ENCODE peak calls at places on chromosome 6, in seven cellular contexts. One of them, this sample, is unnamed.
A peak's percentile ranks its signal among the peaks of the same experiment; 100 is the strongest.

GRCh38 chr6:79034865-79035264 is 43.2 kb downstream of the PHIP start:
- DNase-seq in NCI-H345: no peak
- DNase-seq in HEK293T: no peak
- DNase-seq in NB4: no peak
- DNase-seq in AG20443: no peak
- DNase-seq in activated CD8-positive, alpha-beta T cell treated with anti-CD3 and anti-CD28 coated beads for 36 hours: peak; percentile 12
- DNase-seq in naive thymus-derived CD8-positive, alpha-beta T cell: no peak
- DNase-seq in this sample: no peak

GRCh38 chr6:107620736-107621135 is 130.8 kb downstream of the SOBP start:
- DNase-seq in NCI-H345: no peak
- DNase-seq in HEK293T: no peak
- DNase-seq in NB4: no peak
- DNase-seq in AG20443: no peak
- DNase-seq in activated CD8-positive, alpha-beta T cell treated with anti-CD3 and anti-CD28 coated beads for 36 hours: no peak
- DNase-seq in naive thymus-derived CD8-positive, alpha-beta T cell: no peak
- DNase-seq in this sample: no peak

GRCh38 chr6:158357570-158358216 is 45.4 kb downstream of the TULP4 start:
- DNase-seq in NCI-H345: no peak
- DNase-seq in HEK293T: no peak
- DNase-seq in NB4: no peak
- DNase-seq in AG20443: no peak
- DNase-seq in activated CD8-positive, alpha-beta T cell treated with anti-CD3 and anti-CD28 coated beads for 36 hours: peak; percentile 20
- DNase-seq in naive thymus-derived CD8-positive, alpha-beta T cell: no peak
- DNase-seq in this sample: no peak

GRCh38 chr6:5645275-5645674 is 361.4 kb downstream of the NRN1 start:
- DNase-seq in NCI-H345: peak; percentile 36
- DNase-seq in HEK293T: no peak
- DNase-seq in NB4: no peak
- DNase-seq in AG20443: no peak
- DNase-seq in activated CD8-positive, alpha-beta T cell treated with anti-CD3 and anti-CD28 coated beads for 36 hours: no peak
- DNase-seq in naive thymus-derived CD8-positive, alpha-beta T cell: no peak
- DNase-seq in this sample: no peak

GRCh38 chr6:118786696-118787453 is 107.1 kb upstream of the ASF1A start:
- DNase-seq in NCI-H345: no peak
- DNase-seq in HEK293T: no peak
- DNase-seq in NB4: no peak
- DNase-seq in AG20443: no peak
- DNase-seq in activated CD8-positive, alpha-beta T cell treated with anti-CD3 and anti-CD28 coated beads for 36 hours: no peak
- DNase-seq in naive thymus-derived CD8-positive, alpha-beta T cell: no peak
- DNase-seq in this sample: no peak

GRCh38 chr6:11700118-11700718 is 78.4 kb downstream of the ADTRP start:
- DNase-seq in NCI-H345: peak; percentile 5
- DNase-seq in HEK293T: peak; percentile 32
- DNase-seq in NB4: peak; percentile 71
- DNase-seq in AG20443: peak; percentile 40
- DNase-seq in activated CD8-positive, alpha-beta T cell treated with anti-CD3 and anti-CD28 coated beads for 36 hours: peak; percentile 39
- DNase-seq in naive thymus-derived CD8-positive, alpha-beta T cell: no peak
- DNase-seq in this sample: peak; percentile 73

GRCh38 chr6:44304282-44305199 is 8.6 kb downstream of the AARS2 start:
- DNase-seq in NCI-H345: peak; percentile 16
- DNase-seq in HEK293T: peak; percentile 70
- DNase-seq in NB4: peak; percentile 71
- DNase-seq in AG20443: peak; percentile 66
- DNase-seq in activated CD8-positive, alpha-beta T cell treated with anti-CD3 and anti-CD28 coated beads for 36 hours: peak; percentile 54
- DNase-seq in naive thymus-derived CD8-positive, alpha-beta T cell: peak; percentile 28
- DNase-seq in this sample: peak; percentile 32

GRCh38 chr6:118639054-118639964 is 12.1 kb downstream of the CEP85L start:
- DNase-seq in NCI-H345: no peak
- DNase-seq in HEK293T: no peak
- DNase-seq in NB4: peak; percentile 37
- DNase-seq in AG20443: no peak
- DNase-seq in activated CD8-positive, alpha-beta T cell treated with anti-CD3 and anti-CD28 coated beads for 36 hours: no peak
- DNase-seq in naive thymus-derived CD8-positive, alpha-beta T cell: no peak
- DNase-seq in this sample: no peak

GRCh38 chr6:106820412-106820852 is 154.1 kb downstream of the CD24 start:
- DNase-seq in NCI-H345: no peak
- DNase-seq in HEK293T: no peak
- DNase-seq in NB4: no peak
- DNase-seq in AG20443: peak; percentile 54
- DNase-seq in activated CD8-positive, alpha-beta T cell treated with anti-CD3 and anti-CD28 coated beads for 36 hours: no peak
- DNase-seq in naive thymus-derived CD8-positive, alpha-beta T cell: no peak
- DNase-seq in this sample: no peak

GRCh38 chr6:167402195-167402686 is 77.4 kb downstream of the TTLL2 start:
- DNase-seq in NCI-H345: no peak
- DNase-seq in HEK293T: no peak
- DNase-seq in NB4: no peak
- DNase-seq in AG20443: no peak
- DNase-seq in activated CD8-positive, alpha-beta T cell treated with anti-CD3 and anti-CD28 coated beads for 36 hours: no peak
- DNase-seq in naive thymus-derived CD8-positive, alpha-beta T cell: no peak
- DNase-seq in this sample: no peak

GRCh38 chr6:125952764-125953501 is 3.6 kb upstream of the HINT3 start:
- DNase-seq in NCI-H345: no peak
- DNase-seq in HEK293T: no peak
- DNase-seq in NB4: peak; percentile 54
- DNase-seq in AG20443: peak; percentile 48
- DNase-seq in activated CD8-positive, alpha-beta T cell treated with anti-CD3 and anti-CD28 coated beads for 36 hours: peak; percentile 63
- DNase-seq in naive thymus-derived CD8-positive, alpha-beta T cell: no peak
- DNase-seq in this sample: no peak

GRCh38 chr6:71289039-71289801 is 609 bp downstream of the OGFRL1 start:
- DNase-seq in NCI-H345: peak; percentile 18
- DNase-seq in HEK293T: peak; percentile 36
- DNase-seq in NB4: peak; percentile 58
- DNase-seq in AG20443: peak; percentile 42
- DNase-seq in activated CD8-positive, alpha-beta T cell treated with anti-CD3 and anti-CD28 coated beads for 36 hours: peak; percentile 44
- DNase-seq in naive thymus-derived CD8-positive, alpha-beta T cell: peak; percentile 18
- DNase-seq in this sample: peak; percentile 48

GRCh38 chr6:135901776-135902524 is 50.4 kb downstream of the PDE7B start:
- DNase-seq in NCI-H345: no peak
- DNase-seq in HEK293T: no peak
- DNase-seq in NB4: no peak
- DNase-seq in AG20443: peak; percentile 71
- DNase-seq in activated CD8-positive, alpha-beta T cell treated with anti-CD3 and anti-CD28 coated beads for 36 hours: peak; percentile 50
- DNase-seq in naive thymus-derived CD8-positive, alpha-beta T cell: no peak
- DNase-seq in this sample: no peak

GRCh38 chr6:42563697-42564495 is at the start of gene UBR2:
- DNase-seq in NCI-H345: peak; percentile 99
- DNase-seq in HEK293T: peak; percentile 91
- DNase-seq in NB4: peak; percentile 100
- DNase-seq in AG20443: peak; percentile 95
- DNase-seq in activated CD8-positive, alpha-beta T cell treated with anti-CD3 and anti-CD28 coated beads for 36 hours: peak; percentile 98
- DNase-seq in naive thymus-derived CD8-positive, alpha-beta T cell: peak; percentile 86
- DNase-seq in this sample: peak; percentile 99

GRCh38 chr6:54266400-54266923 is 41.8 kb upstream of the TINAG start:
- DNase-seq in NCI-H345: no peak
- DNase-seq in HEK293T: no peak
- DNase-seq in NB4: peak; percentile 3
- DNase-seq in AG20443: no peak
- DNase-seq in activated CD8-positive, alpha-beta T cell treated with anti-CD3 and anti-CD28 coated beads for 36 hours: no peak
- DNase-seq in naive thymus-derived CD8-positive, alpha-beta T cell: no peak
- DNase-seq in this sample: no peak

GRCh38 chr6:2695464-2696095 is 55.1 kb downstream of the MYLK4 start:
- DNase-seq in NCI-H345: no peak
- DNase-seq in HEK293T: peak; percentile 18
- DNase-seq in NB4: peak; percentile 66
- DNase-seq in AG20443: no peak
- DNase-seq in activated CD8-positive, alpha-beta T cell treated with anti-CD3 and anti-CD28 coated beads for 36 hours: no peak
- DNase-seq in naive thymus-derived CD8-positive, alpha-beta T cell: no peak
- DNase-seq in this sample: peak; percentile 58

GRCh38 chr6:5260661-5261544 is at the start of the genes FARS2 and LYRM4:
- DNase-seq in NCI-H345: peak; percentile 62
- DNase-seq in HEK293T: peak; percentile 90
- DNase-seq in NB4: peak; percentile 93
- DNase-seq in AG20443: peak; percentile 98
- DNase-seq in activated CD8-positive, alpha-beta T cell treated with anti-CD3 and anti-CD28 coated beads for 36 hours: peak; percentile 90
- DNase-seq in naive thymus-derived CD8-positive, alpha-beta T cell: peak; percentile 91
- DNase-seq in this sample: peak; percentile 86

GRCh38 chr6:36777806-36778205 is 61.4 kb downstream of the CPNE5 start:
- DNase-seq in NCI-H345: no peak
- DNase-seq in HEK293T: no peak
- DNase-seq in NB4: peak; percentile 58
- DNase-seq in AG20443: no peak
- DNase-seq in activated CD8-positive, alpha-beta T cell treated with anti-CD3 and anti-CD28 coated beads for 36 hours: no peak
- DNase-seq in naive thymus-derived CD8-positive, alpha-beta T cell: no peak
- DNase-seq in this sample: peak; percentile 73

GRCh38 chr6:113860165-113860955 is 3.2 kb downstream of the MARCKS start:
- DNase-seq in NCI-H345: peak; percentile 18
- DNase-seq in HEK293T: peak; percentile 35
- DNase-seq in NB4: no peak
- DNase-seq in AG20443: peak; percentile 34
- DNase-seq in activated CD8-positive, alpha-beta T cell treated with anti-CD3 and anti-CD28 coated beads for 36 hours: no peak
- DNase-seq in naive thymus-derived CD8-positive, alpha-beta T cell: no peak
- DNase-seq in this sample: no peak

GRCh38 chr6:142184332-142184731 is 37.3 kb downstream of the VTA1 start:
- DNase-seq in NCI-H345: no peak
- DNase-seq in HEK293T: no peak
- DNase-seq in NB4: no peak
- DNase-seq in AG20443: no peak
- DNase-seq in activated CD8-positive, alpha-beta T cell treated with anti-CD3 and anti-CD28 coated beads for 36 hours: no peak
- DNase-seq in naive thymus-derived CD8-positive, alpha-beta T cell: no peak
- DNase-seq in this sample: no peak

GRCh38 chr6:167702241-167702827 is 124.4 kb upstream of the AFDN start:
- DNase-seq in NCI-H345: no peak
- DNase-seq in HEK293T: no peak
- DNase-seq in NB4: peak; percentile 31
- DNase-seq in AG20443: no peak
- DNase-seq in activated CD8-positive, alpha-beta T cell treated with anti-CD3 and anti-CD28 coated beads for 36 hours: no peak
- DNase-seq in naive thymus-derived CD8-positive, alpha-beta T cell: no peak
- DNase-seq in this sample: peak; percentile 64

GRCh38 chr6:7051780-7052440 is 55.9 kb upstream of the RREB1 start:
- DNase-seq in NCI-H345: no peak
- DNase-seq in HEK293T: peak; percentile 52
- DNase-seq in NB4: peak; percentile 93
- DNase-seq in AG20443: peak; percentile 65
- DNase-seq in activated CD8-positive, alpha-beta T cell treated with anti-CD3 and anti-CD28 coated beads for 36 hours: peak; percentile 69
- DNase-seq in naive thymus-derived CD8-positive, alpha-beta T cell: peak; percentile 57
- DNase-seq in this sample: peak; percentile 53